ENCODE peak calls at places on chromosomes 5 and 9, in five cellular contexts. One of them, this sample, is unnamed.

GRCh38 chr5:157680239-157680638 is 8.9 kb downstream of the C5orf52 start:
- DNase-seq in A549: no peak
- DNase-seq in CD8-positive, alpha-beta T cell: no peak
- DNase-seq in neuronal stem cell: no peak
- DNase-seq in H1: no peak
- DNase-seq in this sample: no peak

GRCh38 chr9:133842174-133842573 is 104.0 kb upstream of the SARDH start:
- DNase-seq in A549: no peak
- DNase-seq in CD8-positive, alpha-beta T cell: no peak
- DNase-seq in neuronal stem cell: no peak
- DNase-seq in H1: no peak
- DNase-seq in this sample: no peak

GRCh38 chr9:93673271-93673843 is 97.0 kb downstream of the PHF2 start:
- DNase-seq in A549: no peak
- DNase-seq in CD8-positive, alpha-beta T cell: no peak
- DNase-seq in neuronal stem cell: no peak
- DNase-seq in H1: no peak
- DNase-seq in this sample: no peak

GRCh38 chr5:51104556-51104955 is 278.7 kb upstream of the ISL1 start:
- DNase-seq in A549: no peak
- DNase-seq in CD8-positive, alpha-beta T cell: no peak
- DNase-seq in neuronal stem cell: no peak
- DNase-seq in H1: no peak
- DNase-seq in this sample: no peak

GRCh38 chr5:54558362-54558761 is 40.8 kb downstream of the SNX18 start:
- DNase-seq in A549: no peak
- DNase-seq in CD8-positive, alpha-beta T cell: no peak
- DNase-seq in neuronal stem cell: no peak
- DNase-seq in H1: no peak
- DNase-seq in this sample: no peak

GRCh38 chr9:87678650-87679355 is 47.1 kb upstream of the CTSL start:
- DNase-seq in A549: peak
- DNase-seq in CD8-positive, alpha-beta T cell: no peak
- DNase-seq in neuronal stem cell: peak
- DNase-seq in H1: no peak
- DNase-seq in this sample: no peak

GRCh38 chr5:157610990-157611389 is 35.4 kb upstream of the ADAM19 start:
- DNase-seq in A549: no peak
- DNase-seq in CD8-positive, alpha-beta T cell: no peak
- DNase-seq in neuronal stem cell: no peak
- DNase-seq in H1: no peak
- DNase-seq in this sample: no peak

GRCh38 chr9:105656131-105656921 is 5.9 kb upstream of the TAL2 start:
- DNase-seq in A549: peak
- DNase-seq in CD8-positive, alpha-beta T cell: no peak
- DNase-seq in neuronal stem cell: no peak
- DNase-seq in H1: no peak
- DNase-seq in this sample: no peak

GRCh38 chr5:149733129-149733900 is 3.2 kb downstream of the PPARGC1B start:
- DNase-seq in A549: no peak
- DNase-seq in CD8-positive, alpha-beta T cell: no peak
- DNase-seq in neuronal stem cell: no peak
- DNase-seq in H1: no peak
- DNase-seq in this sample: no peak

GRCh38 chr9:91374939-91375338 is 13.2 kb upstream of the AUH start:
- DNase-seq in A549: no peak
- DNase-seq in CD8-positive, alpha-beta T cell: no peak
- DNase-seq in neuronal stem cell: no peak
- DNase-seq in H1: no peak
- DNase-seq in this sample: no peak

GRCh38 chr9:117412006-117412715 is 2.7 kb downstream of the ASTN2 start:
- DNase-seq in A549: no peak
- DNase-seq in CD8-positive, alpha-beta T cell: no peak
- DNase-seq in neuronal stem cell: no peak
- DNase-seq in H1: no peak
- DNase-seq in this sample: no peak

GRCh38 chr9:2461886-2462285 is 159.7 kb upstream of the VLDLR start:
- DNase-seq in A549: no peak
- DNase-seq in CD8-positive, alpha-beta T cell: no peak
- DNase-seq in neuronal stem cell: no peak
- DNase-seq in H1: no peak
- DNase-seq in this sample: no peak

GRCh38 chr5:74199005-74199404 is 441.5 kb downstream of the ENC1 start:
- DNase-seq in A549: no peak
- DNase-seq in CD8-positive, alpha-beta T cell: no peak
- DNase-seq in neuronal stem cell: no peak
- DNase-seq in H1: no peak
- DNase-seq in this sample: no peak

GRCh38 chr5:109964136-109964535 is 274.4 kb downstream of the MAN2A1 start:
- DNase-seq in A549: no peak
- DNase-seq in CD8-positive, alpha-beta T cell: no peak
- DNase-seq in neuronal stem cell: no peak
- DNase-seq in H1: no peak
- DNase-seq in this sample: no peak

GRCh38 chr9:127785023-127785932 is 556 bp upstream of the CDK9 start:
- DNase-seq in A549: peak
- DNase-seq in CD8-positive, alpha-beta T cell: peak
- DNase-seq in neuronal stem cell: peak
- DNase-seq in H1: no peak
- DNase-seq in this sample: peak

GRCh38 chr5:109105631-109106267 is 304.0 kb downstream of the PJA2 start:
- DNase-seq in A549: no peak
- DNase-seq in CD8-positive, alpha-beta T cell: no peak
- DNase-seq in neuronal stem cell: no peak
- DNase-seq in H1: no peak
- DNase-seq in this sample: no peak

GRCh38 chr5:67085616-67086015 is 111.0 kb downstream of the CD180 start:
- DNase-seq in A549: no peak
- DNase-seq in CD8-positive, alpha-beta T cell: no peak
- DNase-seq in neuronal stem cell: no peak
- DNase-seq in H1: no peak
- DNase-seq in this sample: no peak

GRCh38 chr9:16626577-16627130 is 243.8 kb downstream of the BNC2 start:
- DNase-seq in A549: peak
- DNase-seq in CD8-positive, alpha-beta T cell: no peak
- DNase-seq in neuronal stem cell: peak
- DNase-seq in H1: no peak
- DNase-seq in this sample: no peak

GRCh38 chr9:27003406-27004147 is 1.9 kb downstream of the LRRC19 start:
- DNase-seq in A549: no peak
- DNase-seq in CD8-positive, alpha-beta T cell: no peak
- DNase-seq in neuronal stem cell: peak
- DNase-seq in H1: no peak
- DNase-seq in this sample: no peak

GRCh38 chr5:139985733-139986132 is 57.4 kb downstream of the NRG2 start:
- DNase-seq in A549: peak
- DNase-seq in CD8-positive, alpha-beta T cell: no peak
- DNase-seq in neuronal stem cell: peak
- DNase-seq in H1: no peak
- DNase-seq in this sample: no peak

GRCh38 chr9:95373069-95373681 is 55.7 kb upstream of the FANCC start:
- DNase-seq in A549: no peak
- DNase-seq in CD8-positive, alpha-beta T cell: no peak
- DNase-seq in neuronal stem cell: no peak
- DNase-seq in H1: no peak
- DNase-seq in this sample: no peak

GRCh38 chr9:4116708-4117460 is 183.0 kb downstream of the GLIS3 start:
- DNase-seq in A549: no peak
- DNase-seq in CD8-positive, alpha-beta T cell: no peak
- DNase-seq in neuronal stem cell: no peak
- DNase-seq in H1: no peak
- DNase-seq in this sample: no peak

GRCh38 chr5:88676637-88677481 is 206.1 kb downstream of the MEF2C start:
- DNase-seq in A549: no peak
- DNase-seq in CD8-positive, alpha-beta T cell: no peak
- DNase-seq in neuronal stem cell: no peak
- DNase-seq in H1: no peak
- DNase-seq in this sample: no peak

GRCh38 chr5:96752341-96753016 is 55.3 kb downstream of the ERAP1 start:
- DNase-seq in A549: peak
- DNase-seq in CD8-positive, alpha-beta T cell: no peak
- DNase-seq in neuronal stem cell: peak
- DNase-seq in H1: no peak
- DNase-seq in this sample: peak

GRCh38 chr5:139272471-139273321 is 20.8 kb upstream of the MATR3 start:
- DNase-seq in A549: no peak
- DNase-seq in CD8-positive, alpha-beta T cell: no peak
- DNase-seq in neuronal stem cell: no peak
- DNase-seq in H1: no peak
- DNase-seq in this sample: peak

GRCh38 chr5:103031607-103032006 is 88.3 kb downstream of the GIN1 start:
- DNase-seq in A549: peak
- DNase-seq in CD8-positive, alpha-beta T cell: no peak
- DNase-seq in neuronal stem cell: no peak
- DNase-seq in H1: no peak
- DNase-seq in this sample: no peak

GRCh38 chr9:14306672-14307646 is 7.0 kb downstream of the NFIB start:
- DNase-seq in A549: no peak
- DNase-seq in CD8-positive, alpha-beta T cell: no peak
- DNase-seq in neuronal stem cell: no peak
- DNase-seq in H1: no peak
- DNase-seq in this sample: no peak

GRCh38 chr5:95533761-95534160 is 21.0 kb downstream of the SKIC3 start:
- DNase-seq in A549: no peak
- DNase-seq in CD8-positive, alpha-beta T cell: no peak
- DNase-seq in neuronal stem cell: no peak
- DNase-seq in H1: no peak
- DNase-seq in this sample: no peak

GRCh38 chr5:175321927-175322532 is 122.0 kb downstream of the DRD1 start:
- DNase-seq in A549: peak
- DNase-seq in CD8-positive, alpha-beta T cell: no peak
- DNase-seq in neuronal stem cell: peak
- DNase-seq in H1: peak
- DNase-seq in this sample: peak

GRCh38 chr5:141811287-141812155 is 66.7 kb downstream of the PCDH1 start:
- DNase-seq in A549: peak
- DNase-seq in CD8-positive, alpha-beta T cell: no peak
- DNase-seq in neuronal stem cell: peak
- DNase-seq in H1: no peak
- DNase-seq in this sample: no peak

GRCh38 chr9:128685636-128686489 is 3.2 kb upstream of the SET start:
- DNase-seq in A549: no peak
- DNase-seq in CD8-positive, alpha-beta T cell: no peak
- DNase-seq in neuronal stem cell: no peak
- DNase-seq in H1: no peak
- DNase-seq in this sample: peak

GRCh38 chr9:137639303-137640051 is 20.7 kb downstream of the EHMT1 start:
- DNase-seq in A549: no peak
- DNase-seq in CD8-positive, alpha-beta T cell: no peak
- DNase-seq in neuronal stem cell: no peak
- DNase-seq in H1: no peak
- DNase-seq in this sample: no peak

GRCh38 chr5:63262191-63262981 is 683.8 kb downstream of the LRRC70 start:
- DNase-seq in A549: no peak
- DNase-seq in CD8-positive, alpha-beta T cell: no peak
- DNase-seq in neuronal stem cell: no peak
- DNase-seq in H1: no peak
- DNase-seq in this sample: no peak

GRCh38 chr5:149922950-149923349 is 21.6 kb downstream of the PDE6A start:
- DNase-seq in A549: no peak
- DNase-seq in CD8-positive, alpha-beta T cell: no peak
- DNase-seq in neuronal stem cell: no peak
- DNase-seq in H1: no peak
- DNase-seq in this sample: no peak

GRCh38 chr9:72721086-72721485 is 199.7 kb downstream of the TMC1 start:
- DNase-seq in A549: no peak
- DNase-seq in CD8-positive, alpha-beta T cell: no peak
- DNase-seq in neuronal stem cell: peak
- DNase-seq in H1: no peak
- DNase-seq in this sample: no peak

GRCh38 chr9:69718218-69718617 is 41.6 kb downstream of the PTAR1 start:
- DNase-seq in A549: no peak
- DNase-seq in CD8-positive, alpha-beta T cell: no peak
- DNase-seq in neuronal stem cell: no peak
- DNase-seq in H1: no peak
- DNase-seq in this sample: no peak
- H3K27ac ChIP-seq in A549: no peak
- H3K27ac ChIP-seq in CD8-positive, alpha-beta T cell: no peak
- H3K27ac ChIP-seq in neuronal stem cell: no peak
- H3K27ac ChIP-seq in H1: no peak
- H3K27ac ChIP-seq in this sample: no peak

DNA sequence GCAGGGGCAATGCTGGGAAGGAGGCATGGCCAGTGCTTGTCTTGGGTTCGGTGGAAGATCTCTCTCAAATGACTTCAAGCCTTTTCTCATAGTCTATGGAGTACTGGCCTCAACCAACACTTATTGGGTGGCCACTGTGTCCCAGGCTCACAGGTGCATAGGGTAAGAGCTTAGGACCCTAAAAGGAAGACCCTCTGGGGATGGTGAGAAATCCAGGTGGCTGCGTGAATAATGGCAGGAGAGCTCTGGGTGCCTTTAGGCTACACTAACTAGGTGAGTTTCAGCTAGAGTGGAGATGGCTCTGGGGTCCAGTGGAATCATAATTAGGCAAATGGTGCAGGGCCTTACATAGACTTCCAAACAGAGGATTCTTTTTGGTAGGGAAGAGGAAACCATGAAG is 9.9 kb downstream of the STC2 start:
- DNase-seq in A549: no peak
- DNase-seq in CD8-positive, alpha-beta T cell: no peak
- DNase-seq in neuronal stem cell: no peak
- DNase-seq in H1: no peak
- DNase-seq in this sample: no peak
- H3K27ac ChIP-seq in A549: no peak
- H3K27ac ChIP-seq in CD8-positive, alpha-beta T cell: no peak
- H3K27ac ChIP-seq in neuronal stem cell: no peak
- H3K27ac ChIP-seq in H1: no peak
- H3K27ac ChIP-seq in this sample: no peak

DNA sequence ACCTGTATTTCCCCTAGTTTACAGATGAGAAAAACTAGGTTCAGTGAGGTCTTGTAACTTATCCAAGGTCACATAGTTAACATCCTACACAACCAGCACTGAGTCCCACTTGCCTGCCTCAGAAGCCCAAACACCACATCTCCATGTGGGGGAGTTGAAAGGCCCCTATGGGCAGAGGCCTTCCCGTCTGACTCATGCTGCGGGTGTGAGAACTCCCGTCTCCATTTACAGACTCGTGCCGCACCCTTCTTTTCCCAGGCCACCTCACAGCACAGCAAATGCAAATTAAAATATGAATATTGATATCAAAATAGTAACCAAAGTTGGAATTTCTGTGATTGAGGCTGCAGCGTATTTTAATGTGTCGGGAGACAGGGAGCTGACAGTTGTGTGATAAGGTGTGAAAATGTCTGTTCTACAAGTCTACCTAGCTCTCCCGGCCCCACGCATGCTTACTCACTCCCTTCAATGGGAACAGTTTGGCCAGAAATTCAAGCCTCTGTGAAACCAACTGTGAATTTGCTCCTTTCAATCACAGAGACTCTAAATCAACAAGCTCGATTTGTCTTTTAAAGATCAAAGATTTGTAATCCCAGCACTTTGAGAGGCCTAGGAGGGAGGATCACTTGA is 90.1 kb downstream of the CRB2 start:
- DNase-seq in A549: no peak
- DNase-seq in CD8-positive, alpha-beta T cell: no peak
- DNase-seq in neuronal stem cell: no peak
- DNase-seq in H1: no peak
- DNase-seq in this sample: no peak
- H3K27ac ChIP-seq in A549: no peak
- H3K27ac ChIP-seq in CD8-positive, alpha-beta T cell: no peak
- H3K27ac ChIP-seq in neuronal stem cell: no peak
- H3K27ac ChIP-seq in H1: no peak
- H3K27ac ChIP-seq in this sample: no peak

GRCh38 chr5:180815241-180816031 is 12.8 kb upstream of the MGAT1 start:
- DNase-seq in A549: no peak
- DNase-seq in CD8-positive, alpha-beta T cell: no peak
- DNase-seq in neuronal stem cell: no peak
- DNase-seq in H1: no peak
- DNase-seq in this sample: no peak
- H3K27ac ChIP-seq in A549: no peak
- H3K27ac ChIP-seq in CD8-positive, alpha-beta T cell: no peak
- H3K27ac ChIP-seq in neuronal stem cell: no peak
- H3K27ac ChIP-seq in H1: no peak
- H3K27ac ChIP-seq in this sample: peak

This sample was measured in HL-60.